ENCODE peak calls at places on chromosomes 5 and 9, in five cellular contexts. P is NT2/D1, N is HepG2, H is GM12878, Z is H1. A is an unnamed sample.

GRCh38 chr9:131799177-131799823 is 59.4 kb upstream of the RAPGEF1 start:
- DNase-seq in P (peak), H (no peak), N (peak), Z (no peak), A (peak)

GRCh38 chr5:95070453-95070852 is 214.4 kb downstream of the MCTP1 start:
- DNase-seq in N (no peak), H (no peak), P (no peak), Z (no peak), A (no peak)

GRCh38 chr9:18554244-18554643 is 80.3 kb downstream of the ADAMTSL1 start:
- DNase-seq in H (no peak), N (no peak), Z (no peak), P (no peak), A (no peak)

GRCh38 chr9:131180454-131180853 is 55.1 kb downstream of the NUP214 start:
- DNase-seq in P (no peak), H (no peak), N (no peak), Z (no peak), A (no peak)

GRCh38 chr9:15725953-15726352 is 173.1 kb downstream of the CCDC171 start:
- DNase-seq in P (no peak), H (no peak), Z (no peak), N (no peak), A (no peak)

GRCh38 chr5:149410721-149411432 is 31.8 kb upstream of the IL17B start:
- DNase-seq in P (no peak), Z (no peak), N (peak), H (no peak), A (no peak)

GRCh38 chr5:33582417-33582816 is 141.7 kb downstream of the TARS1 start:
- DNase-seq in P (no peak), H (no peak), Z (no peak), N (peak), A (no peak)

GRCh38 chr5:178442361-178443256 is 147.6 kb downstream of the COL23A1 start:
- DNase-seq in Z (no peak), P (no peak), N (no peak), H (no peak), A (no peak)

GRCh38 chr9:98479967-98480847 is 224.8 kb upstream of the TBC1D2 start:
- DNase-seq in Z (no peak), P (no peak), H (no peak), N (peak), A (no peak)

GRCh38 chr5:124234022-124234899 is 512.2 kb downstream of the ZNF608 start:
- DNase-seq in H (no peak), N (no peak), P (no peak), Z (no peak), A (no peak)

DNA sequence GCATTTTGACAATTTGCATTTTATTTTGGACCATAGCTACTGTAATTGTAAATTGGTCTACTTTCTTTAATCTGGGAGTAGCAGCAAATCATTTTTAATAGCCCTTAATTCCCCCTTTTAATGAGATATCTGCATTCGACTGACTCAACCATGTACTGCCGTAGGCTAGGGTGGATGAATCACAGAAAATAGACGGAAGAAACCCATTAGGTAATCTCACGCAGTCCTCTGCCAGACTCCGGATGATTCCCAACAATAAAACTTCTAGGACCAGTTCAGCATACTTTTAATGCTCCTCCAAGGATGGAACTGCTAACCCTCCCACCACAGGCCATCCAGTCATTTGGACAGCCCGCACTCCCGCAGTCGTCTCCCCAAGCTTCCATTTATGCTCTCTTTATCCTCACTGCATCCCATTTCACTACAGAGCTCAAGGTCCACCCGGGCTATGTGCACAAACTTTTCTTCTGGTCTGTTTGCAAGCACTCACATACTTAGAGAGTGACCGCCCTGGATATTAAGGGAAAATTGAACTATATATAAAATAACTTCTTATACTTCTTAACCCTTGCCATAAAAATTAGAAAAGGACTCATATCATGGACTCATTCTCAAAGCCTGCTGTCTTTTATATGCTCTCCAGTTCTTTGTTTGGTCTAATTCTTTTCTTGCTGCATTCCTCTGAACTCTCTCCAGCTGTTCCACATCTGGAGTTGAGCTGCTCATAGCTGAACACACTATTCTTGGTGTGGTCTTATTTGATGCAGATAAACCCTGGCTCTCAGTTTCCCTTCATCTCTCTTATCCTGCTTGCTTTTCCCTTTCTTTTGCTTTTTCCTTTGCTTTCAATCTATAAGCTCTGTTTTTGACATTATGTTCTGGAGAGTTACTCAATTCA is 326.6 kb downstream of the ARL15 start:
- DNase-seq in N (no peak), Z (no peak), P (no peak), H (no peak), A (no peak)
- TF ChIP-seq SUZ12 in N (no peak), Z (no peak), P (no peak), H (no peak), A (no peak)

GRCh38 chr5:135134686-135135381 is 100.8 kb upstream of the PITX1 start:
- DNase-seq in H (no peak), N (no peak), Z (no peak), P (no peak), A (no peak)
- TF ChIP-seq SUZ12 in H (no peak), N (no peak), Z (no peak), P (no peak), A (no peak)

GRCh38 chr5:172531704-172532026 is 77.3 kb upstream of the SH3PXD2B start:
- DNase-seq in Z (no peak), H (no peak), N (no peak), P (no peak), A (no peak)

GRCh38 chr5:172533058-172533398 is 78.7 kb upstream of the SH3PXD2B start:
- DNase-seq in Z (no peak), N (no peak), H (no peak), P (no peak), A (no peak)

GRCh38 chr5:172530835-172531703 is 76.7 kb upstream of the SH3PXD2B start:
- DNase-seq in Z (no peak), P (no peak), H (peak), N (no peak), A (no peak)

GRCh38 chr5:172533399-172534228 is 79.3 kb upstream of the SH3PXD2B start:
- DNase-seq in N (no peak), P (no peak), H (no peak), Z (no peak), A (no peak)

DNA sequence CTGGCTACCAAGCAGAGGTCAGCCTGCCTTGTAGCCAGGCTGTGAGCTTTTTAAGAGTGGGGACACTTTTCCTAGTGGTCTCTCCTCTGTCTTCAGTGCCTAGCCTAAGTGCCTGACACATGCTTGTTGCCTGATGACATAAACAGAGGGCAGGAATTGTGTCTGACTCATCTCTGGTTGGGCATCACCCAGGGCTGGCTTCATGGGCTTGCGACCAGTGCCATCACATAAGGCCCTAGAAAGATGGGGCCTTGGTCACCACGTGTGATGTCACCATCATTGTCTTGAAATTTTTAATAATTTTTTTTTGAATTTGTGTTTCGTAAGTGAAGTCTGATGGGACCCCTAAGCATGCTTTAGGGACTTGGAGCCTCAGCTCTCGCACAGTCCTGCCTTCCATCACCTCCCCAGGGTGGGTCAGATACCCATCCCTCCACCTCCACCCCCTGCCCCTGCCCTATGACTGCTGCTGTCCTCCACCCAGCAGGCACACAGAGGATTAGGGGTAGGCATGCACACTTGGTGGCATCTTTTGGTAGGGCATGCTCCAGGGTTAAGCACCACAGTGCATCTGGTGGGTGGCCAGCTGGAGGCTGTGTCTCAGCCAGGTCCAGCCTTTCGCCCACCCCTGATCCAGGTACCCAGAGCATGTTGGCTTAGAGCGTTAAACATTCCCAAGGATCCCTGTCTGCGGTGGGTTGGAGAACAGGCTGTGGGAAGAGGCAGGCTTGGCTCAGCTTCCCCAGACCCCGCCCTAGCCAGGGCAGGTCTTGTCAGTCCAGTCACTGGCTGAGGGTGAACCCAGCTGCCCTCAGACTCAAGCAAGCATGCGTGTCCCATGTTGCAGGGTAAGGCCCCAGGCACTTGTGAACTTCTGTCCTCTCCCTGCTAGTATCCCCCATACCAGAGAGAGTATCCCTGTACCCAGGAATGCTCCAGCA is 80.2 kb upstream of the SH3PXD2B start:
- DNase-seq in P (no peak), N (no peak), H (no peak), Z (no peak), A (no peak)
- TF ChIP-seq SUZ12 in P (no peak), N (no peak), H (no peak), Z (no peak), A (no peak)

GRCh38 chr9:133986061-133986460 is 6.1 kb downstream of the VAV2 start:
- DNase-seq in N (no peak), P (no peak), Z (no peak), H (no peak), A (no peak)
- TF ChIP-seq SUZ12 in N (no peak), P (no peak), Z (no peak), H (no peak), A (no peak)